ENCODE peak calls at places on chromosome 1, in ten cellular contexts. X is coronary artery, M is AG04449, D is right atrium auricular region, F is GM10248, J is omental fat pad, K is AG10803, P is cardiac muscle cell, L is cardiac fibroblast, W is PC-3. B is an unnamed sample.

GRCh38 chr1:206506803-206507394 is 432 bp upstream of the RASSF5 start:
- DNase-seq in X (no peak), M (no peak), D (no peak), F (peak), J (no peak), K (no peak), P (peak), L (no peak), W (no peak), B (no peak)

GRCh38 chr1:2172551-2173146 is 21.9 kb downstream of the FAAP20 start:
- DNase-seq in X (no peak), M (no peak), D (no peak), F (no peak), J (no peak), K (no peak), P (no peak), L (no peak), W (no peak), B (no peak)

GRCh38 chr1:99481391-99481996 is 164.4 kb upstream of the PALMD start:
- DNase-seq in X (no peak), M (no peak), D (no peak), F (no peak), J (no peak), K (peak), P (peak), L (peak), W (peak), B (no peak)

GRCh38 chr1:70475023-70475422 is 64.0 kb downstream of the CTH start:
- DNase-seq in X (no peak), M (no peak), D (no peak), F (no peak), J (no peak), K (peak), P (no peak), L (no peak), W (no peak), B (peak)

GRCh38 chr1:100759188-100759587 is 39.6 kb downstream of the VCAM1 start:
- DNase-seq in X (no peak), M (no peak), D (no peak), F (no peak), J (no peak), K (no peak), P (no peak), L (no peak), W (no peak), B (no peak)

GRCh38 chr1:38581396-38581795 is 278.2 kb downstream of the RRAGC start:
- DNase-seq in X (peak), M (no peak), D (no peak), F (no peak), J (no peak), K (no peak), P (no peak), L (no peak), W (no peak), B (no peak)

GRCh38 chr1:76901158-76901767 is 34.0 kb downstream of the ST6GALNAC5 start:
- DNase-seq in X (no peak), M (no peak), D (no peak), F (peak), J (no peak), K (peak), P (peak), L (peak), W (peak), B (no peak)

GRCh38 chr1:153342178-153342577 is 6.5 kb downstream of the PGLYRP4 start:
- DNase-seq in X (no peak), M (no peak), D (no peak), F (no peak), J (no peak), K (no peak), P (no peak), L (no peak), W (no peak), B (no peak)

GRCh38 chr1:98991127-98992003 is 13.3 kb downstream of the PLPPR5 start:
- DNase-seq in X (no peak), M (peak), D (no peak), F (no peak), J (no peak), K (peak), P (peak), L (peak), W (peak), B (peak)

GRCh38 chr1:57061369-57061768 is 95.6 kb upstream of the C8B start:
- DNase-seq in X (no peak), M (no peak), D (no peak), F (no peak), J (no peak), K (peak), P (peak), L (peak), W (no peak), B (no peak)

GRCh38 chr1:24893431-24893830 is 36.6 kb downstream of the RUNX3 start:
- DNase-seq in X (peak), M (no peak), D (no peak), F (no peak), J (peak), K (no peak), P (no peak), L (no peak), W (no peak), B (no peak)

GRCh38 chr1:234694661-234695060 is 84.7 kb upstream of the IRF2BP2 start:
- DNase-seq in X (no peak), M (no peak), D (no peak), F (no peak), J (no peak), K (no peak), P (no peak), L (no peak), W (no peak), B (no peak)

GRCh38 chr1:180571060-180571831 is 12.5 kb downstream of the OVAAL start:
- DNase-seq in X (no peak), M (no peak), D (no peak), F (no peak), J (no peak), K (peak), P (no peak), L (no peak), W (peak), B (no peak)

GRCh38 chr1:206839857-206840256 is 25.6 kb upstream of the IL20 start:
- DNase-seq in X (no peak), M (peak), D (no peak), F (no peak), J (no peak), K (peak), P (no peak), L (peak), W (no peak), B (peak)

GRCh38 chr1:11918779-11919519 is 7.3 kb downstream of the KIAA2013 start:
- DNase-seq in X (peak), M (peak), D (peak), F (no peak), J (no peak), K (peak), P (no peak), L (peak), W (peak), B (peak)

DNA sequence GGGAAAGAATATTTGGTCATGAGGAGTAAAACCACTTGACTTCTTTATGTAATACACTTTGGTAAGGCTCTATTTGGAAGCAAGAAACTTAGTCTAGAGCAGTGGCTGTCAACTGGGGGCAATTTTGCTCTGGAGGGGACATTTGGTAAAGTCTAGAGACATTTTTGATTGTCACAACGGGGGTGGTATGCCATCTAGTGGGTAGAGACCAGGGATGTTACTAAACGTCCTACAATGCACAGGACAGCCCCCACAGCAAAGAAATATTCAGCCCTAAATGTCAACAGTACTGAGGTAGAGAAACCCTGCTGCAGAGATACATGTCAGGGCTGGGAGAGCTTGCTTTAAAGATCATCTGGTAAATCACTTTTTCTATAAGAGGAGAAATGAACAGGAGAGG is 13.5 kb downstream of the FUCA1 start:
- DNase-seq in X (no peak), M (no peak), D (no peak), F (no peak), J (no peak), K (no peak), P (no peak), L (peak), W (no peak), B (no peak)
- TF ChIP-seq CTCF in X (no peak), M (peak), D (peak), F (no peak), J (no peak), K (peak), P (peak), L (peak), W (peak), B (peak)

GRCh38 chr1:50098490-50099109 is 10.1 kb upstream of the ELAVL4 start:
- DNase-seq in X (no peak), M (no peak), D (no peak), F (no peak), J (no peak), K (no peak), P (no peak), L (no peak), W (no peak), B (no peak)

GRCh38 chr1:50099654-50100053 is 9.1 kb upstream of the ELAVL4 start:
- DNase-seq in X (no peak), M (no peak), D (no peak), F (no peak), J (no peak), K (no peak), P (no peak), L (no peak), W (no peak), B (no peak)

GRCh38 chr1:50097041-50097739 is 11.5 kb upstream of the ELAVL4 start:
- DNase-seq in X (no peak), M (no peak), D (no peak), F (no peak), J (no peak), K (no peak), P (no peak), L (no peak), W (no peak), B (no peak)

GRCh38 chr1:50095716-50096115 is 13.0 kb upstream of the ELAVL4 start:
- DNase-seq in X (no peak), M (no peak), D (no peak), F (no peak), J (no peak), K (no peak), P (no peak), L (no peak), W (no peak), B (no peak)
- TF ChIP-seq CTCF in X (no peak), M (no peak), D (no peak), F (no peak), J (no peak), K (no peak), P (no peak), L (no peak), W (no peak), B (no peak)

GRCh38 chr1:151510614-151510956 is 602 bp upstream of the CGN start:
- DNase-seq in X (no peak), M (no peak), D (no peak), F (no peak), J (no peak), K (no peak), P (no peak), L (no peak), W (no peak), B (no peak)

GRCh38 chr1:151512801-151513625 is 1.8 kb downstream of the CGN start:
- DNase-seq in X (no peak), M (no peak), D (no peak), F (no peak), J (no peak), K (no peak), P (no peak), L (no peak), W (peak), B (no peak)

GRCh38 chr1:151510957-151511635 is at the start of gene CGN:
- DNase-seq in X (peak), M (no peak), D (peak), F (peak), J (peak), K (peak), P (peak), L (peak), W (peak), B (no peak)

GRCh38 chr1:151512326-151512725 is 1.1 kb downstream of the CGN start:
- DNase-seq in X (no peak), M (no peak), D (no peak), F (no peak), J (no peak), K (no peak), P (no peak), L (no peak), W (peak), B (no peak)

DNA sequence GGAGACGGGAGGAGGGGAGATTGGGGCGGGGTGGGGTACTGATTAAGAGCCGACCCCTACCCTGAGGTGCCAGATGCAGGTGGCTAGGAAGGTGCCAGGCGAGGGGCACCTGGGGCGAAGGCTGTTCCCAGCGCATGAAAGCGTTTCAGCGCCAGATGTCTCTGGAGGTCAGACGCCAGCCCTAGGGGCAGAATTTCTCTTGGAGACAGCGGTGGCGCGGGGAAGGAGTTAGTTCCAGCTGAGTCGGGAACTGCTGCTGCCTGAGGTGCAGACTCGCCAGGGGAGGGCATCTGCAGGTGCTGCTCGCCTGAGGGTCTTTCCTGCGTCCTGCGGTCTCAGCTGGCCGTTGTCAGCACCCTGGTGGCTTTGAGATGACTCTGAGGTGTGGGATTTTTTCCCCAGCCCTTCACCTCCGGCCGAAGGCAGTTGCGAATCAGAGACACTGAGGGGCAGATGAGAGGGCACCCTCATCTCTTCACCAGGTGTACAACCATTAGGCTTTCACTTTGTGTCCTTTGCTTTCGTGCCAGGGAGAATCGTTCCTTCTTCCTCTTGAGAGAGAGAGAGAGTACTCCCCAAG is 539 bp downstream of the CGN start:
- DNase-seq in X (no peak), M (no peak), D (peak), F (no peak), J (no peak), K (no peak), P (peak), L (no peak), W (peak), B (no peak)
- TF ChIP-seq CTCF in X (no peak), M (no peak), D (no peak), F (no peak), J (no peak), K (peak), P (peak), L (no peak), W (peak), B (no peak)

GRCh38 chr1:9814619-9815018 is 9.1 kb downstream of the CLSTN1 start:
- DNase-seq in X (no peak), M (no peak), D (no peak), F (no peak), J (no peak), K (no peak), P (no peak), L (no peak), W (no peak), B (no peak)

GRCh38 chr1:9809122-9809521 is 14.6 kb downstream of the CLSTN1 start:
- DNase-seq in X (no peak), M (no peak), D (no peak), F (no peak), J (no peak), K (no peak), P (no peak), L (no peak), W (peak), B (no peak)

GRCh38 chr1:9808459-9808858 is 15.3 kb downstream of the CLSTN1 start:
- DNase-seq in X (no peak), M (no peak), D (no peak), F (no peak), J (no peak), K (no peak), P (no peak), L (no peak), W (no peak), B (no peak)

GRCh38 chr1:9815150-9815549 is 8.6 kb downstream of the CLSTN1 start:
- DNase-seq in X (no peak), M (no peak), D (no peak), F (no peak), J (no peak), K (no peak), P (no peak), L (no peak), W (no peak), B (no peak)

GRCh38 chr1:9811239-9811966 is 12.4 kb downstream of the CLSTN1 start:
- DNase-seq in X (no peak), M (no peak), D (no peak), F (no peak), J (no peak), K (no peak), P (no peak), L (no peak), W (no peak), B (no peak)
- TF ChIP-seq CTCF in X (no peak), M (no peak), D (no peak), F (no peak), J (no peak), K (no peak), P (no peak), L (no peak), W (no peak), B (no peak)

DNA sequence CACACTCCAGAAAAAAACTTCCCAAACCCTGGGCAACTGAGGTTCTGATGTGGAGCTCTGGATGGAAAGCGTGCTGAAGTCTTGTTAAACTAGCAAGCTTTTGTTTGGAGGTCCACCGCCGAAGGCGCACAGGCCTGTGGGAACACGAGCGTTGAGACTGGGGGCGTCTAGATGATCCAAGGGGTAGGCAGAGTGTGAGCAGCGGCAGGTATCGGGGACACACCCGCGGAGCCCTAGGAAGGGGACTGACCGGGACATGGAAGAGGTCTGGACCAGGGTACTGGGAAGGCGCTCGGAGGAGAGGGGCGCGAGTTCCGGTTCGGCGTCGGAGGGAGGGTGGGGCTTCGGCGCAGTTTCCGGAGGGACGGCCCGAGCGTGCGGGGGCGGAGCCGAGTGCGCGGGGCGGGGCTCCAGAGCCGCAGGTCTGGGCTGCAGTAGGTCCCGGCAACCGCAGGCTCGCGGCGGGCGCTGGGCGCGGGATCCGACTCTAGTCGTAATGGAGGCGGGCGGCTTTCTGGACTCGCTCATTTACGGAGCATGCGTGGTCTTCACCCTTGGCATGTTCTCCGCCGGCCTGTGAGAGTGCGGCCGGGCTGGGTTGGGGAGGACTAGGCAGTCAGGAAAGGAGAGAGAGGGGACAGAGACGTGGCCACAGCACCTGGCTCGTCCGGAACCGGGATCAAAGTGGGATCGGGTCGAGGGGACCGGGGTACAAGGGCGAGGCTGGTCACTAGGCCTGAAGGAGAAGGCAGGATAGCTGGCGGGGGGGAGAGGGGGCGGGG is at the start of gene SLC50A1:
- DNase-seq in X (peak), M (peak), D (peak), F (peak), J (peak), K (peak), P (peak), L (peak), W (peak), B (peak)
- TF ChIP-seq CTCF in X (peak), M (no peak), D (peak), F (no peak), J (no peak), K (no peak), P (no peak), L (no peak), W (no peak), B (no peak)

GRCh38 chr1:117842408-117843170 is 86.8 kb downstream of the GDAP2 start:
- DNase-seq in X (no peak), M (no peak), D (no peak), F (no peak), J (no peak), K (no peak), P (no peak), L (no peak), W (peak), B (no peak)
- TF ChIP-seq CTCF in X (no peak), M (no peak), D (no peak), F (no peak), J (no peak), K (no peak), P (no peak), L (peak), W (peak), B (no peak)

GRCh38 chr1:44326821-44327465 is 28.1 kb downstream of the ERI3 start:
- DNase-seq in X (no peak), M (no peak), D (no peak), F (no peak), J (no peak), K (no peak), P (peak), L (no peak), W (peak), B (no peak)
- TF ChIP-seq CTCF in X (no peak), M (no peak), D (no peak), F (no peak), J (no peak), K (no peak), P (no peak), L (no peak), W (no peak), B (no peak)

GRCh38 chr1:27671964-27672749 is at the start of gene IFI6:
- DNase-seq in X (peak), M (peak), D (peak), F (peak), J (peak), K (peak), P (peak), L (peak), W (peak), B (peak)
- TF ChIP-seq CTCF in X (no peak), M (peak), D (peak), F (no peak), J (no peak), K (peak), P (peak), L (peak), W (peak), B (peak)

GRCh38 chr1:74195339-74195738 is 2.6 kb downstream of the LRRIQ3 start:
- DNase-seq in X (no peak), M (no peak), D (no peak), F (no peak), J (no peak), K (no peak), P (no peak), L (no peak), W (no peak), B (no peak)
- TF ChIP-seq CTCF in X (no peak), M (no peak), D (no peak), F (no peak), J (no peak), K (no peak), P (no peak), L (no peak), W (no peak), B (no peak)